ENCODE peak calls at places on chromosome 7, in ten cellular contexts. D, E, L, O, B, T, F, I, X and M are unnamed samples.
A peak's percentile ranks its signal among the peaks of the same experiment; 100 is the strongest.

GRCh38 chr7:81873559-81873958 is 103.7 kb upstream of the HGF start:
- DNase-seq in D (no peak), E (no peak), L (peak; percentile 5), O (no peak), B (no peak), T (no peak), F (no peak), I (no peak), X (no peak), M (no peak)

GRCh38 chr7:82166666-82167065 is 276.9 kb downstream of the CACNA2D1 start:
- DNase-seq in D (no peak), E (no peak), L (no peak), O (no peak), B (no peak), T (no peak), F (peak; percentile 79), I (no peak), X (no peak), M (no peak)

GRCh38 chr7:76225379-76225778 is 23.7 kb downstream of the SRRM3 start:
- DNase-seq in D (no peak), E (no peak), L (peak; percentile 24), O (peak; percentile 9), B (peak; percentile 14), T (no peak), F (no peak), I (no peak), X (no peak), M (no peak)

GRCh38 chr7:90708841-90709317 is 112.8 kb downstream of the CDK14 start:
- DNase-seq in D (no peak), E (no peak), L (peak; percentile 34), O (no peak), B (peak; percentile 32), T (no peak), F (no peak), I (peak; percentile 55), X (no peak), M (no peak)

GRCh38 chr7:159025161-159025779 is 119.4 kb downstream of the VIPR2 start:
- DNase-seq in D (no peak), E (no peak), L (no peak), O (no peak), B (no peak), T (no peak), F (no peak), I (no peak), X (no peak), M (no peak)

GRCh38 chr7:102258749-102259107 is 27.9 kb upstream of the SH2B2 start:
- DNase-seq in D (no peak), E (no peak), L (peak; percentile 74), O (no peak), B (no peak), T (no peak), F (no peak), I (no peak), X (peak; percentile 20), M (no peak)

GRCh38 chr7:154425326-154425725 is 373.1 kb downstream of the DPP6 start:
- DNase-seq in D (no peak), E (no peak), L (no peak), O (no peak), B (no peak), T (no peak), F (no peak), I (no peak), X (no peak), M (no peak)

GRCh38 chr7:131471605-131472004 is 84.8 kb downstream of the PODXL start:
- DNase-seq in D (no peak), E (no peak), L (no peak), O (no peak), B (no peak), T (no peak), F (peak; percentile 78), I (no peak), X (no peak), M (no peak)

GRCh38 chr7:157580324-157580723 is 243.5 kb downstream of the DNAJB6 start:
- DNase-seq in D (no peak), E (no peak), L (no peak), O (no peak), B (no peak), T (no peak), F (no peak), I (no peak), X (no peak), M (no peak)

GRCh38 chr7:12090757-12091134 is 120.3 kb upstream of the TMEM106B start:
- DNase-seq in D (no peak), E (no peak), L (peak; percentile 40), O (no peak), B (no peak), T (no peak), F (no peak), I (no peak), X (no peak), M (no peak)

GRCh38 chr7:21580073-21580521 is 37.3 kb downstream of the DNAH11 start:
- DNase-seq in D (no peak), E (no peak), L (peak; percentile 71), O (no peak), B (no peak), T (no peak), F (peak; percentile 60), I (no peak), X (peak; percentile 16), M (peak; percentile 77)

GRCh38 chr7:69062020-69062760 is 536.1 kb upstream of the AUTS2 start:
- DNase-seq in D (no peak), E (no peak), L (peak; percentile 40), O (no peak), B (no peak), T (no peak), F (no peak), I (no peak), X (no peak), M (no peak)

GRCh38 chr7:26159243-26159642 is 7.2 kb downstream of the NFE2L3 start:
- DNase-seq in D (no peak), E (no peak), L (no peak), O (no peak), B (no peak), T (no peak), F (no peak), I (no peak), X (no peak), M (no peak)

GRCh38 chr7:36238138-36238537 is 85.1 kb downstream of the EEPD1 start:
- DNase-seq in D (no peak), E (no peak), L (no peak), O (no peak), B (no peak), T (no peak), F (no peak), I (no peak), X (no peak), M (no peak)

GRCh38 chr7:4479367-4480039 is 202.6 kb upstream of the FOXK1 start:
- DNase-seq in D (no peak), E (no peak), L (peak; percentile 49), O (no peak), B (peak; percentile 74), T (no peak), F (peak; percentile 75), I (no peak), X (no peak), M (peak; percentile 32)

GRCh38 chr7:77791336-77791735 is 6.9 kb downstream of the TMEM60 start:
- DNase-seq in D (no peak), E (no peak), L (no peak), O (no peak), B (no peak), T (no peak), F (peak; percentile 71), I (no peak), X (no peak), M (no peak)

GRCh38 chr7:116441534-116441933 is 58.0 kb upstream of the CAV2 start:
- DNase-seq in D (no peak), E (no peak), L (no peak), O (no peak), B (no peak), T (no peak), F (no peak), I (no peak), X (no peak), M (no peak)

GRCh38 chr7:100693312-100694195 is 496 bp downstream of the GIGYF1 start:
- DNase-seq in D (no peak), E (no peak), L (no peak), O (no peak), B (no peak), T (no peak), F (no peak), I (peak; percentile 71), X (no peak), M (no peak)

GRCh38 chr7:86911703-86912102 is 147.8 kb downstream of the ELAPOR2 start:
- DNase-seq in D (no peak), E (no peak), L (no peak), O (no peak), B (no peak), T (no peak), F (no peak), I (no peak), X (no peak), M (no peak)

GRCh38 chr7:70289067-70289466 is 690.8 kb downstream of the AUTS2 start:
- DNase-seq in D (no peak), E (no peak), L (no peak), O (no peak), B (no peak), T (no peak), F (no peak), I (no peak), X (no peak), M (no peak)

GRCh38 chr7:4959881-4960280 is 894 bp upstream of the MMD2 start:
- DNase-seq in D (no peak), E (no peak), L (no peak), O (no peak), B (no peak), T (no peak), F (no peak), I (no peak), X (no peak), M (no peak)

GRCh38 chr7:37410305-37411209 is 38.1 kb downstream of the ELMO1 start:
- DNase-seq in D (no peak), E (no peak), L (no peak), O (no peak), B (no peak), T (no peak), F (no peak), I (no peak), X (no peak), M (no peak)

GRCh38 chr7:127885843-127886242 is 145.4 kb downstream of the LRRC4 start:
- DNase-seq in D (no peak), E (no peak), L (peak; percentile 71), O (no peak), B (no peak), T (no peak), F (no peak), I (peak; percentile 51), X (peak; percentile 71), M (no peak)

GRCh38 chr7:22060863-22061262 is 115.2 kb upstream of the CDCA7L start:
- DNase-seq in D (no peak), E (no peak), L (no peak), O (no peak), B (no peak), T (no peak), F (no peak), I (no peak), X (no peak), M (no peak)

GRCh38 chr7:4694653-4695335 is 12.7 kb downstream of the FOXK1 start:
- DNase-seq in D (peak; percentile 86), E (no peak), L (peak; percentile 85), O (no peak), B (no peak), T (no peak), F (no peak), I (no peak), X (peak; percentile 69), M (no peak)

GRCh38 chr7:101935521-101936141 is 118.2 kb downstream of the CUX1 start:
- DNase-seq in D (peak; percentile 95), E (no peak), L (no peak), O (no peak), B (no peak), T (peak; percentile 10), F (no peak), I (peak; percentile 58), X (no peak), M (no peak)

GRCh38 chr7:45082831-45083331 is 5.9 kb downstream of the NACAD start:
- DNase-seq in D (no peak), E (peak; percentile 34), L (no peak), O (no peak), B (peak; percentile 49), T (no peak), F (no peak), I (peak; percentile 68), X (no peak), M (no peak)